ENCODE peak calls at places on chromosomes 12 and 14, in ten cellular contexts. One of them, this sample, is unnamed.

GRCh38 chr12:14279845-14280244 is 85.6 kb upstream of the ATF7IP start:
- DNase-seq in astrocyte: no peak
- DNase-seq in AG04450: no peak
- DNase-seq in sigmoid colon: no peak
- DNase-seq in hepatocyte: no peak
- DNase-seq in CD8-positive, alpha-beta T cell: no peak
- DNase-seq in K562: no peak
- DNase-seq in cardiac muscle cell: no peak
- DNase-seq in body of pancreas: no peak
- DNase-seq in H1: no peak
- DNase-seq in this sample: no peak

GRCh38 chr12:68358532-68359485 is 26.6 kb upstream of the MDM1 start:
- DNase-seq in CD8-positive, alpha-beta T cell: peak
- DNase-seq in astrocyte: peak
- DNase-seq in K562: peak
- DNase-seq in cardiac muscle cell: peak
- DNase-seq in sigmoid colon: peak
- DNase-seq in hepatocyte: peak
- DNase-seq in body of pancreas: peak
- DNase-seq in H1: no peak
- DNase-seq in AG04450: peak
- DNase-seq in this sample: no peak

GRCh38 chr14:89723930-89724915 is 230.3 kb downstream of the EFCAB11 start:
- DNase-seq in K562: no peak
- DNase-seq in CD8-positive, alpha-beta T cell: no peak
- DNase-seq in H1: no peak
- DNase-seq in AG04450: no peak
- DNase-seq in sigmoid colon: no peak
- DNase-seq in body of pancreas: no peak
- DNase-seq in hepatocyte: no peak
- DNase-seq in astrocyte: no peak
- DNase-seq in cardiac muscle cell: no peak
- DNase-seq in this sample: no peak

GRCh38 chr12:130460611-130461478 is 123.2 kb downstream of the PIWIL1 start:
- DNase-seq in sigmoid colon: no peak
- DNase-seq in astrocyte: no peak
- DNase-seq in hepatocyte: no peak
- DNase-seq in AG04450: no peak
- DNase-seq in CD8-positive, alpha-beta T cell: no peak
- DNase-seq in H1: no peak
- DNase-seq in body of pancreas: no peak
- DNase-seq in K562: no peak
- DNase-seq in cardiac muscle cell: no peak
- DNase-seq in this sample: no peak

GRCh38 chr14:101559624-101560533 is 1.4 kb upstream of the DIO3 start:
- DNase-seq in AG04450: no peak
- DNase-seq in H1: no peak
- DNase-seq in cardiac muscle cell: peak
- DNase-seq in hepatocyte: peak
- DNase-seq in CD8-positive, alpha-beta T cell: no peak
- DNase-seq in sigmoid colon: peak
- DNase-seq in body of pancreas: peak
- DNase-seq in astrocyte: peak
- DNase-seq in K562: no peak
- DNase-seq in this sample: peak

GRCh38 chr12:754871-755562 is 2.6 kb downstream of the WNK1 start:
- DNase-seq in CD8-positive, alpha-beta T cell: no peak
- DNase-seq in hepatocyte: peak
- DNase-seq in astrocyte: peak
- DNase-seq in body of pancreas: no peak
- DNase-seq in sigmoid colon: no peak
- DNase-seq in K562: peak
- DNase-seq in H1: no peak
- DNase-seq in cardiac muscle cell: peak
- DNase-seq in AG04450: peak
- DNase-seq in this sample: no peak

GRCh38 chr12:63961543-63961942 is 117.0 kb downstream of the SRGAP1 start:
- DNase-seq in cardiac muscle cell: no peak
- DNase-seq in CD8-positive, alpha-beta T cell: no peak
- DNase-seq in hepatocyte: no peak
- DNase-seq in H1: no peak
- DNase-seq in K562: no peak
- DNase-seq in body of pancreas: no peak
- DNase-seq in sigmoid colon: no peak
- DNase-seq in astrocyte: no peak
- DNase-seq in AG04450: no peak
- DNase-seq in this sample: no peak

GRCh38 chr12:90965204-90965603 is 10.2 kb upstream of the CCER1 start:
- DNase-seq in K562: no peak
- DNase-seq in cardiac muscle cell: no peak
- DNase-seq in H1: no peak
- DNase-seq in body of pancreas: no peak
- DNase-seq in sigmoid colon: no peak
- DNase-seq in hepatocyte: no peak
- DNase-seq in AG04450: no peak
- DNase-seq in CD8-positive, alpha-beta T cell: no peak
- DNase-seq in astrocyte: no peak
- DNase-seq in this sample: no peak

GRCh38 chr12:104263580-104264358 is 39.8 kb upstream of the EID3 start:
- DNase-seq in CD8-positive, alpha-beta T cell: no peak
- DNase-seq in sigmoid colon: no peak
- DNase-seq in astrocyte: no peak
- DNase-seq in AG04450: no peak
- DNase-seq in H1: no peak
- DNase-seq in K562: no peak
- DNase-seq in body of pancreas: no peak
- DNase-seq in hepatocyte: no peak
- DNase-seq in cardiac muscle cell: no peak
- DNase-seq in this sample: no peak

GRCh38 chr12:52221912-52222457 is 11.1 kb upstream of the KRT7 start:
- DNase-seq in astrocyte: no peak
- DNase-seq in AG04450: no peak
- DNase-seq in CD8-positive, alpha-beta T cell: no peak
- DNase-seq in sigmoid colon: peak
- DNase-seq in cardiac muscle cell: peak
- DNase-seq in body of pancreas: peak
- DNase-seq in hepatocyte: peak
- DNase-seq in H1: peak
- DNase-seq in K562: peak
- DNase-seq in this sample: no peak

GRCh38 chr12:52224154-52224553 is 8.9 kb upstream of the KRT7 start:
- DNase-seq in sigmoid colon: no peak
- DNase-seq in AG04450: no peak
- DNase-seq in astrocyte: no peak
- DNase-seq in cardiac muscle cell: no peak
- DNase-seq in body of pancreas: no peak
- DNase-seq in K562: no peak
- DNase-seq in CD8-positive, alpha-beta T cell: no peak
- DNase-seq in H1: no peak
- DNase-seq in hepatocyte: no peak
- DNase-seq in this sample: no peak

GRCh38 chr12:52225752-52226151 is 7.3 kb upstream of the KRT7 start:
- DNase-seq in hepatocyte: no peak
- DNase-seq in CD8-positive, alpha-beta T cell: no peak
- DNase-seq in AG04450: no peak
- DNase-seq in body of pancreas: no peak
- DNase-seq in astrocyte: no peak
- DNase-seq in K562: no peak
- DNase-seq in cardiac muscle cell: no peak
- DNase-seq in sigmoid colon: peak
- DNase-seq in H1: no peak
- DNase-seq in this sample: no peak

GRCh38 chr12:52222692-52223091 is 10.4 kb upstream of the KRT7 start:
- DNase-seq in hepatocyte: no peak
- DNase-seq in sigmoid colon: peak
- DNase-seq in K562: no peak
- DNase-seq in cardiac muscle cell: no peak
- DNase-seq in body of pancreas: peak
- DNase-seq in astrocyte: no peak
- DNase-seq in CD8-positive, alpha-beta T cell: no peak
- DNase-seq in H1: no peak
- DNase-seq in AG04450: no peak
- DNase-seq in this sample: no peak

DNA sequence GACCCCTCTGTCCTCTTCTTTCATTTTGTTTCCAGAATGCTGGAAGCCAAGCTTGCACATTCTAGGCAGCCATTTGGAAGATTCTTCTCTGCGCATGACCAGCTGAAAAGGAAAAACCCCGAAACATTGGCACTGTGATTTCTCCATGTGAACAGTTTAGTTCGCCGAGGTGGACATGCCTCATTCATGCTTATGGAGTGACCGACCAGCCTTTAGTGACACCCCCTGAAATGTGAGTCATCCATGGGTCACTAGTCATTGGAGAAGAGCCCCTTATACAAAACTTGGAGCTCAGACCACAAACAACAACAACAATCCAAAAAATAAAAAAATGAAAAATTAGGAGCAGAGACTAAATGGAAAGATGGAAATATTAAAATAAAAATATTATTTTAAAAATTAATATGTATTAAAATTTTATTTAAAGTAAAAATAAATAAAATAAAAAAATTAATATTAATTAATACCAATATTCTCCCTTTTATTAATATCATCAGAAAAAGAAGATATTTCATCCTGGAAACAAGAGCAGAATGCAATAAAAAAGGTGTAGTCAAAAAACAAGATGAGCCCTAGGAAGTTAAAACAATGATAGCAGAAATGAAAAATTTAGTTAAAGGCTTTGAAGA is 9.5 kb upstream of the KRT7 start:
- DNase-seq in cardiac muscle cell: no peak
- DNase-seq in H1: no peak
- DNase-seq in CD8-positive, alpha-beta T cell: no peak
- DNase-seq in AG04450: no peak
- DNase-seq in hepatocyte: no peak
- DNase-seq in K562: no peak
- DNase-seq in astrocyte: no peak
- DNase-seq in body of pancreas: no peak
- DNase-seq in sigmoid colon: no peak
- DNase-seq in this sample: no peak
- H3K27ac ChIP-seq in cardiac muscle cell: no peak
- H3K27ac ChIP-seq in H1: no peak
- H3K27ac ChIP-seq in CD8-positive, alpha-beta T cell: no peak
- H3K27ac ChIP-seq in AG04450: no peak
- H3K27ac ChIP-seq in hepatocyte: no peak
- H3K27ac ChIP-seq in K562: no peak
- H3K27ac ChIP-seq in astrocyte: no peak
- H3K27ac ChIP-seq in body of pancreas: no peak
- H3K27ac ChIP-seq in sigmoid colon: no peak
- H3K27ac ChIP-seq in this sample: no peak

DNA sequence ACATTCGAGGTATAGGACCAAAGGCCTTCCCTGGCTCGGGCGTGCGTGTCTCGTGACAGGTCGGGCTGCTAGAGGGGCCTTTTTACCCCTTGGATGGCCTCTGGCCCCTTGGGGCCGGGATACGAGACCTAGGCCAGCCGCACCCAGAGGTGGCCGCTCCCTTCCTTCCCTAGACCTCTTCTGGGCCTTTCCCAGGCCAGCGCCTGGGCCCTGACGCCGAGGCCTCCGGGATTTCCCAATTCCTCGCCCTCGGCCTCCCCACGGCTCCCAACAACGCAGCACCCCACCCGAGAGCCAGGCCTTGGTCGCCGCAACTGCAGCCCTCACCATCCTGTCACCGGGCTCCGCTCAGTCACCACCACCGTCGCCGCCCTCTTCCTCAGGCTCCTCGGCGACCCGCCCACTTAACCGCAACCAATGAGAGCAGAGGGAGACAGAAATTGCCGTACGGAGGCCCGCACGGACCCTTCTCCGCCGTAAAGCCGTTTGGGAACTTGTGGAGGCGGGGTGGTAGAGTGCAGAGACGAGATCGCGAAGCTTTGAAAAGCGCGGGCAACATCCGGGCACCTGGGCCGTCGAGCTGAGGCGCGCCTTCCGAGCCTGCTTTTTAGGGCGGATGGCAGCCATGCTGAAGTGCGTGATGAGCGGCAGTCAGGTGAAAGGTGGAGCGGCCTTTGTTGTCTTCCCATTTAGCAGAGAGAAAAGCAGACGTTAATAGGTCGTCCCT is at the start of the genes RAD9B and VPS29:
- DNase-seq in CD8-positive, alpha-beta T cell: peak
- DNase-seq in H1: peak
- DNase-seq in cardiac muscle cell: peak
- DNase-seq in K562: peak
- DNase-seq in body of pancreas: peak
- DNase-seq in astrocyte: peak
- DNase-seq in AG04450: peak
- DNase-seq in hepatocyte: peak
- DNase-seq in sigmoid colon: peak
- DNase-seq in this sample: peak
- TF ChIP-seq CTCF in CD8-positive, alpha-beta T cell: no peak
- TF ChIP-seq CTCF in H1: no peak
- TF ChIP-seq CTCF in cardiac muscle cell: no peak
- TF ChIP-seq CTCF in K562: no peak
- TF ChIP-seq CTCF in body of pancreas: peak
- TF ChIP-seq CTCF in astrocyte: no peak
- TF ChIP-seq CTCF in AG04450: no peak
- TF ChIP-seq CTCF in hepatocyte: no peak
- TF ChIP-seq CTCF in sigmoid colon: no peak
- TF ChIP-seq CTCF in this sample: no peak

GRCh38 chr12:62776575-62776974 is 158.4 kb downstream of the PPM1H start:
- DNase-seq in cardiac muscle cell: no peak
- DNase-seq in H1: no peak
- DNase-seq in body of pancreas: no peak
- DNase-seq in hepatocyte: no peak
- DNase-seq in sigmoid colon: no peak
- DNase-seq in K562: no peak
- DNase-seq in AG04450: no peak
- DNase-seq in astrocyte: no peak
- DNase-seq in CD8-positive, alpha-beta T cell: no peak
- DNase-seq in this sample: no peak
- H3K27ac ChIP-seq in cardiac muscle cell: no peak
- H3K27ac ChIP-seq in H1: no peak
- H3K27ac ChIP-seq in body of pancreas: no peak
- H3K27ac ChIP-seq in hepatocyte: peak
- H3K27ac ChIP-seq in sigmoid colon: no peak
- H3K27ac ChIP-seq in K562: no peak
- H3K27ac ChIP-seq in AG04450: no peak
- H3K27ac ChIP-seq in astrocyte: no peak
- H3K27ac ChIP-seq in CD8-positive, alpha-beta T cell: no peak
- H3K27ac ChIP-seq in this sample: no peak

DNA sequence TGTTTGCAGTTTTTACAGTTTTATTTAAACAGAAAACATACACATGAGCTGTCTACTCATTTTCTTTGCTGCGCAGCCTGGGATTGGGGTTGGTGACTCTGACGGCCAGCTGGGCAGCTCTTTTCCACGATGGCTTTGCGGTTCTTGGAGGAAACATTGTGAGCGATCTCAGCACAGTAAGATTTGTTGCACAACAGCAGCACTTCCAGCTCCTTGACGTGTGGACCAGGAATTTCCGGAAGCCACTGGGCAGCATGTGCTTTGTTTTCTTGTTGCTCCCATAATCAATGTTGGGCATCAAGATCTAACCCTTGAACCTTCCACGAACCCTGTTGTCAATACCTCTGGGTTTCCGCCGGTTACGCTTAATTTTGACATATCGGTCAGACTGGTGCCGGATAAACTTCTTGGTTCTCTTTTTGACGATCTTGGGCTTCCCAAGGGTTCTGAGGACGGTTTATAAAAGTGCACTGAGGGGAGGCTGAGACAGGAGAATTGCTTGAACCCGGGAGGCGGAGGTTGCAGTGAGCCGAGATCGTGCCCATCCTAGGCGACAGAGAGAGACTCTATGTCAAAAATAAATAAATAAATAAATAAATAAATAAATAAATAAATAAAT is 21.8 kb downstream of the FKBP11 start:
- DNase-seq in CD8-positive, alpha-beta T cell: no peak
- DNase-seq in body of pancreas: peak
- DNase-seq in AG04450: no peak
- DNase-seq in astrocyte: no peak
- DNase-seq in cardiac muscle cell: no peak
- DNase-seq in sigmoid colon: no peak
- DNase-seq in hepatocyte: no peak
- DNase-seq in K562: no peak
- DNase-seq in H1: no peak
- DNase-seq in this sample: peak
- TF ChIP-seq CTCF in CD8-positive, alpha-beta T cell: no peak
- TF ChIP-seq CTCF in body of pancreas: no peak
- TF ChIP-seq CTCF in AG04450: no peak
- TF ChIP-seq CTCF in astrocyte: no peak
- TF ChIP-seq CTCF in cardiac muscle cell: no peak
- TF ChIP-seq CTCF in sigmoid colon: no peak
- TF ChIP-seq CTCF in hepatocyte: no peak
- TF ChIP-seq CTCF in K562: no peak
- TF ChIP-seq CTCF in H1: no peak
- TF ChIP-seq CTCF in this sample: no peak

This sample was measured in lower lobe of right lung.